ENCODE peak calls at places on chromosomes 13 and 19, in five cellular contexts. C is H1, Z is NT2/D1, P is HepG2, R is GM12878. A is an unnamed sample.
A peak's percentile ranks its signal among the peaks of the same experiment; 100 is the strongest.

GRCh38 chr19:48618278-48618915 is 581 bp downstream of the RPL18 start:
- DNase-seq in C (no peak), Z (no peak), P (no peak), R (no peak), A (no peak)

GRCh38 chr19:35549174-35549788 is 3.9 kb downstream of the TMEM147 start:
- DNase-seq in C (no peak), Z (peak; percentile 35), P (peak; percentile 76), R (no peak), A (peak; percentile 77)

GRCh38 chr13:42722883-42723539 is 58.4 kb upstream of the FAM216B start:
- DNase-seq in C (no peak), Z (no peak), P (no peak), R (no peak), A (no peak)

GRCh38 chr13:107138468-107138867 is 570.5 kb upstream of the ARGLU1 start:
- DNase-seq in C (no peak), Z (no peak), P (no peak), R (no peak), A (no peak)

GRCh38 chr13:33940898-33941297 is 122.9 kb downstream of the RFC3 start:
- DNase-seq in C (no peak), Z (peak; percentile 8), P (no peak), R (no peak), A (no peak)

GRCh38 chr19:8835446-8835845 is 3.3 kb downstream of the MBD3L1 start:
- DNase-seq in C (no peak), Z (no peak), P (no peak), R (no peak), A (no peak)

GRCh38 chr19:47157455-47158321 is 27.1 kb downstream of the SAE1 start:
- DNase-seq in C (peak; percentile 66), Z (peak; percentile 85), P (no peak), R (no peak), A (no peak)

GRCh38 chr19:10486551-10486950 is 16.6 kb downstream of the KEAP1 start:
- DNase-seq in C (no peak), Z (no peak), P (no peak), R (no peak), A (no peak)

GRCh38 chr19:43441736-43442135 is 23.7 kb downstream of the LYPD3 start:
- DNase-seq in C (no peak), Z (no peak), P (no peak), R (no peak), A (no peak)

GRCh38 chr19:16386619-16387240 is 62.1 kb downstream of the KLF2 start:
- DNase-seq in C (peak; percentile 25), Z (peak; percentile 42), P (peak; percentile 32), R (no peak), A (peak; percentile 69)

GRCh38 chr13:25943666-25944065 is 108.2 kb downstream of the SHISA2 start:
- DNase-seq in C (no peak), Z (no peak), P (peak; percentile 5), R (no peak), A (no peak)

GRCh38 chr19:29727906-29728305 is 12.8 kb upstream of the C19orf12 start:
- DNase-seq in C (no peak), Z (no peak), P (no peak), R (no peak), A (no peak)

GRCh38 chr13:41356788-41357187 is 45.7 kb downstream of the NAA16 start:
- DNase-seq in C (no peak), Z (no peak), P (no peak), R (no peak), A (no peak)

GRCh38 chr13:34627905-34628682 is 314.0 kb upstream of the NBEA start:
- DNase-seq in C (no peak), Z (no peak), P (no peak), R (no peak), A (no peak)

GRCh38 chr13:68439821-68440220 is 1209.7 kb upstream of the PCDH9 start:
- DNase-seq in C (no peak), Z (no peak), P (no peak), R (no peak), A (no peak)

GRCh38 chr13:75333103-75333502 is 148.9 kb downstream of the TBC1D4 start:
- DNase-seq in C (no peak), Z (no peak), P (no peak), R (no peak), A (no peak)

GRCh38 chr19:6739390-6739883 is at the start of gene TRIP10:
- DNase-seq in C (no peak), Z (no peak), P (peak; percentile 68), R (no peak), A (peak; percentile 89)

GRCh38 chr19:8571006-8571411 is 6.2 kb downstream of the MYO1F start:
- DNase-seq in C (no peak), Z (no peak), P (peak; percentile 34), R (no peak), A (no peak)

GRCh38 chr13:110669036-110669435 is 36.9 kb downstream of the CARS2 start:
- DNase-seq in C (no peak), Z (no peak), P (no peak), R (no peak), A (no peak)

GRCh38 chr13:43567608-43568007 is 219.2 kb downstream of the ENOX1 start:
- DNase-seq in C (no peak), Z (no peak), P (no peak), R (no peak), A (no peak)

GRCh38 chr13:36297600-36298338 is at the start of gene CCDC169:
- DNase-seq in C (peak; percentile 83), Z (no peak), P (peak; percentile 5), R (no peak), A (peak; percentile 8)

GRCh38 chr13:38395505-38395803 is 45.8 kb downstream of the UFM1 start:
- DNase-seq in C (no peak), Z (no peak), P (no peak), R (no peak), A (no peak)

GRCh38 chr19:36986131-36986530 is 70.0 kb downstream of the ZNF568 start:
- DNase-seq in C (no peak), Z (no peak), P (no peak), R (no peak), A (no peak)

GRCh38 chr13:52651880-52652169 is 811 bp upstream of the SUGT1 start:
- DNase-seq in C (no peak), Z (peak; percentile 16), P (no peak), R (no peak), A (no peak)

GRCh38 chr19:13882841-13883240 is 5.9 kb downstream of the NANOS3 start:
- DNase-seq in C (no peak), Z (no peak), P (no peak), R (no peak), A (no peak)

GRCh38 chr13:83281666-83282065 is 600.6 kb downstream of the SLITRK1 start:
- DNase-seq in C (no peak), Z (no peak), P (no peak), R (no peak), A (no peak)

GRCh38 chr19:45517238-45517637 is 10.0 kb downstream of the VASP start:
- DNase-seq in C (no peak), Z (no peak), P (no peak), R (no peak), A (no peak)

GRCh38 chr19:52398091-52398461 is 427 bp downstream of the ZNF528 start:
- DNase-seq in C (no peak), Z (peak; percentile 6), P (peak; percentile 6), R (no peak), A (no peak)

GRCh38 chr19:18513868-18514267 is 8.0 kb downstream of the ELL start:
- DNase-seq in C (no peak), Z (no peak), P (no peak), R (no peak), A (no peak)
- TF ChIP-seq SUZ12 in C (no peak), Z (no peak), P (no peak), R (no peak), A (no peak)

GRCh38 chr13:99126821-99127220 is 73.8 kb upstream of the UBAC2 start:
- DNase-seq in C (no peak), Z (no peak), P (no peak), R (no peak), A (no peak)

GRCh38 chr13:99125335-99125915 is 75.2 kb upstream of the UBAC2 start:
- DNase-seq in C (no peak), Z (no peak), P (no peak), R (no peak), A (no peak)

GRCh38 chr13:99123101-99124045 is 77.3 kb upstream of the UBAC2 start:
- DNase-seq in C (no peak), Z (no peak), P (no peak), R (no peak), A (no peak)

GRCh38 chr13:99124046-99124400 is 76.6 kb upstream of the UBAC2 start:
- DNase-seq in C (no peak), Z (no peak), P (no peak), R (no peak), A (no peak)

GRCh38 chr13:99124695-99125334 is 75.8 kb upstream of the UBAC2 start:
- DNase-seq in C (no peak), Z (no peak), P (no peak), R (peak; percentile 34), A (no peak)
- TF ChIP-seq SUZ12 in C (no peak), Z (no peak), P (no peak), R (no peak), A (no peak)

GRCh38 chr13:28579334-28579733 is 79.6 kb upstream of the POMP start:
- DNase-seq in C (no peak), Z (peak; percentile 38), P (no peak), R (no peak), A (no peak)

GRCh38 chr13:28583661-28584091 is 75.3 kb upstream of the POMP start:
- DNase-seq in C (no peak), Z (no peak), P (no peak), R (no peak), A (no peak)

GRCh38 chr13:28584873-28585317 is 74.0 kb upstream of the POMP start:
- DNase-seq in C (no peak), Z (no peak), P (no peak), R (no peak), A (no peak)

GRCh38 chr13:28582892-28583240 is 76.1 kb upstream of the POMP start:
- DNase-seq in C (no peak), Z (no peak), P (no peak), R (no peak), A (no peak)

DNA sequence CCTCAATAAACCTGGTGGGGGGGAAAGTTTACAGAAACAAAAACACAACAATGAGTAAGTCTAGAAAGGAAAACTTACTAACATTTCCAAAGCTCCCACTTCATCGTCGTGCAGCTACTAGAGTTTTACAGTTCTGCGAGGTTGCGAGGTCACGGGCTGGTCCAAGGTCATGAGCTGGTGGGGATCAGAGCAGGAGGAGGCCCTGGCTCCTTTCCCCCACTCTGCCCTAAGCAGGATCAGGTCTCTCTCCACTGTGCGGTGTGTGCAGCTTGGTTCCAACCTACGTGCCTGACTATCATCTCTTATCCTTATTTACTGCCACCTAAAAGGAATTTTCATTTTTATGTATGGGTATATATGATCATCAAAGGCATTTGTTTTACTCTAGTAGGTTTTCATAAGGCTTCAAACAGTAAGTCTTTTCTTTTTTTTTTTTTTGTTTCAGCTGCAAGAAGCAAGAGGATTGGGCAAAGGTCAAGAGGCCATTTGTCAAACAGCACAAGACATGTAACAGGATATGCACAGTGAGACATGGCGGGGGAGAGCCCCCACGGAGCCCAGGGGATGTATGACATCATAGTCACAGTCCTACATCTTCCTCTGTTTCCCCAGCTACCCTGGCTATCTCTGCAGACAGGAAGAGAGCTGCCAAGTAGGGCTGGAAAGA is 76.6 kb upstream of the POMP start:
- DNase-seq in C (no peak), Z (no peak), P (no peak), R (no peak), A (peak; percentile 49)
- TF ChIP-seq SUZ12 in C (no peak), Z (no peak), P (no peak), R (no peak), A (no peak)

DNA sequence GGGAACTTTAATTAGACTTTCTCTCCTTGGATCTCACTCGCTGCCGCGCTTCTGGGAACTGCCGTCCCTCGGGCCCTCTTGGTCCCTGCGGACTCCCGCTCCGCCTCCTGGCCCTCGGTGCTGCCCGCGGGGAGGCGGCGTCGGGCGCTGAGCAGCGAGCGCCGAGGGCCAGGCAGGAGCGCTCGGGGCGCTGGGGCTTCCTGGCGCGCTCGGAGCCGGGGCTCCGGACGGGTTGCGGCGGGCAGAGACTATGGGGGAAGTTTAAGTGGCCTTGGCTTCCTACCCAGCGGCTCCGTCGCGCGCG is 704 bp downstream of the CHST8 start:
- DNase-seq in C (no peak), Z (no peak), P (no peak), R (no peak), A (peak; percentile 52)
- TF ChIP-seq SUZ12 in C (no peak), Z (no peak), P (no peak), R (no peak), A (no peak)